ENCODE peak calls at places on chromosomes 7 and 10, in eight cellular contexts. One of them, this sample, is unnamed.

GRCh38 chr10:112758961-112759360 is 191.1 kb upstream of the TCF7L2 start:
- DNase-seq in PC-9: no peak
- DNase-seq in HL-60: no peak
- DNase-seq in thoracic aorta: no peak
- DNase-seq in spleen: no peak
- DNase-seq in WERI-Rb-1: no peak
- DNase-seq in heart right ventricle: no peak
- DNase-seq in HepG2: no peak
- DNase-seq in this sample: no peak

GRCh38 chr10:14740684-14741247 is 33.9 kb downstream of the FAM107B start:
- DNase-seq in WERI-Rb-1: no peak
- DNase-seq in HepG2: no peak
- DNase-seq in HL-60: no peak
- DNase-seq in heart right ventricle: no peak
- DNase-seq in PC-9: no peak
- DNase-seq in thoracic aorta: no peak
- DNase-seq in spleen: no peak
- DNase-seq in this sample: no peak

GRCh38 chr10:85532821-85533220 is 833.8 kb downstream of the GRID1 start:
- DNase-seq in WERI-Rb-1: peak; percentile 62
- DNase-seq in HepG2: no peak
- DNase-seq in spleen: no peak
- DNase-seq in HL-60: no peak
- DNase-seq in PC-9: no peak
- DNase-seq in heart right ventricle: no peak
- DNase-seq in thoracic aorta: no peak
- DNase-seq in this sample: no peak

GRCh38 chr7:81740403-81740802 is 29.4 kb downstream of the HGF start:
- DNase-seq in HepG2: no peak
- DNase-seq in heart right ventricle: no peak
- DNase-seq in WERI-Rb-1: no peak
- DNase-seq in spleen: no peak
- DNase-seq in thoracic aorta: no peak
- DNase-seq in PC-9: no peak
- DNase-seq in HL-60: no peak
- DNase-seq in this sample: no peak

GRCh38 chr10:74177140-74177677 is 26.2 kb downstream of the ADK start:
- DNase-seq in spleen: peak; percentile 88
- DNase-seq in HL-60: peak; percentile 38
- DNase-seq in heart right ventricle: no peak
- DNase-seq in thoracic aorta: no peak
- DNase-seq in PC-9: peak; percentile 70
- DNase-seq in WERI-Rb-1: peak; percentile 14
- DNase-seq in HepG2: peak; percentile 81
- DNase-seq in this sample: no peak

GRCh38 chr10:1149793-1150637 is 93.8 kb downstream of the WDR37 start:
- DNase-seq in spleen: peak; percentile 72
- DNase-seq in HL-60: peak; percentile 2
- DNase-seq in PC-9: no peak
- DNase-seq in heart right ventricle: peak; percentile 42
- DNase-seq in thoracic aorta: no peak
- DNase-seq in HepG2: no peak
- DNase-seq in WERI-Rb-1: no peak
- DNase-seq in this sample: no peak

GRCh38 chr7:17939111-17939669 is 1.1 kb downstream of the SNX13 start:
- DNase-seq in heart right ventricle: no peak
- DNase-seq in thoracic aorta: no peak
- DNase-seq in HL-60: peak; percentile 51
- DNase-seq in PC-9: peak; percentile 15
- DNase-seq in spleen: no peak
- DNase-seq in WERI-Rb-1: no peak
- DNase-seq in HepG2: peak; percentile 16
- DNase-seq in this sample: no peak

GRCh38 chr7:18508441-18509427 is 13.2 kb downstream of the HDAC9 start:
- DNase-seq in WERI-Rb-1: no peak
- DNase-seq in heart right ventricle: peak; percentile 43
- DNase-seq in HepG2: peak; percentile 12
- DNase-seq in HL-60: no peak
- DNase-seq in PC-9: peak; percentile 59
- DNase-seq in spleen: no peak
- DNase-seq in thoracic aorta: no peak
- DNase-seq in this sample: peak; percentile 98

GRCh38 chr10:44364566-44364965 is 20.3 kb downstream of the CXCL12 start:
- DNase-seq in HL-60: no peak
- DNase-seq in thoracic aorta: no peak
- DNase-seq in heart right ventricle: no peak
- DNase-seq in WERI-Rb-1: no peak
- DNase-seq in spleen: peak; percentile 56
- DNase-seq in HepG2: no peak
- DNase-seq in PC-9: no peak
- DNase-seq in this sample: no peak

GRCh38 chr7:66921918-66922486 is 977 bp downstream of the TMEM248 start:
- DNase-seq in WERI-Rb-1: no peak
- DNase-seq in PC-9: peak; percentile 17
- DNase-seq in spleen: no peak
- DNase-seq in thoracic aorta: no peak
- DNase-seq in heart right ventricle: no peak
- DNase-seq in HepG2: peak; percentile 30
- DNase-seq in HL-60: peak; percentile 32
- DNase-seq in this sample: peak; percentile 22

GRCh38 chr7:50209461-50210161 is 94.9 kb upstream of the IKZF1 start:
- DNase-seq in spleen: no peak
- DNase-seq in WERI-Rb-1: no peak
- DNase-seq in heart right ventricle: no peak
- DNase-seq in HepG2: no peak
- DNase-seq in thoracic aorta: no peak
- DNase-seq in HL-60: no peak
- DNase-seq in PC-9: no peak
- DNase-seq in this sample: no peak

GRCh38 chr7:148979827-148980226 is 48.5 kb downstream of the PDIA4 start:
- DNase-seq in thoracic aorta: no peak
- DNase-seq in HepG2: no peak
- DNase-seq in HL-60: no peak
- DNase-seq in heart right ventricle: no peak
- DNase-seq in WERI-Rb-1: no peak
- DNase-seq in PC-9: no peak
- DNase-seq in spleen: peak; percentile 23
- DNase-seq in this sample: no peak

GRCh38 chr7:148983220-148984146 is 44.8 kb downstream of the PDIA4 start:
- DNase-seq in WERI-Rb-1: peak; percentile 93
- DNase-seq in thoracic aorta: peak; percentile 16
- DNase-seq in PC-9: peak; percentile 66
- DNase-seq in HL-60: peak; percentile 65
- DNase-seq in spleen: peak; percentile 89
- DNase-seq in heart right ventricle: peak; percentile 55
- DNase-seq in HepG2: peak; percentile 63
- DNase-seq in this sample: peak; percentile 84

GRCh38 chr7:148986737-148987009 is 41.6 kb downstream of the PDIA4 start:
- DNase-seq in PC-9: no peak
- DNase-seq in thoracic aorta: no peak
- DNase-seq in WERI-Rb-1: no peak
- DNase-seq in HepG2: no peak
- DNase-seq in spleen: no peak
- DNase-seq in HL-60: no peak
- DNase-seq in heart right ventricle: no peak
- DNase-seq in this sample: no peak

GRCh38 chr7:148987010-148987750 is 41.1 kb downstream of the PDIA4 start:
- DNase-seq in heart right ventricle: peak; percentile 82
- DNase-seq in HepG2: peak; percentile 87
- DNase-seq in WERI-Rb-1: peak; percentile 91
- DNase-seq in PC-9: peak; percentile 86
- DNase-seq in spleen: peak; percentile 92
- DNase-seq in thoracic aorta: peak; percentile 53
- DNase-seq in HL-60: peak; percentile 89
- DNase-seq in this sample: peak; percentile 88

DNA sequence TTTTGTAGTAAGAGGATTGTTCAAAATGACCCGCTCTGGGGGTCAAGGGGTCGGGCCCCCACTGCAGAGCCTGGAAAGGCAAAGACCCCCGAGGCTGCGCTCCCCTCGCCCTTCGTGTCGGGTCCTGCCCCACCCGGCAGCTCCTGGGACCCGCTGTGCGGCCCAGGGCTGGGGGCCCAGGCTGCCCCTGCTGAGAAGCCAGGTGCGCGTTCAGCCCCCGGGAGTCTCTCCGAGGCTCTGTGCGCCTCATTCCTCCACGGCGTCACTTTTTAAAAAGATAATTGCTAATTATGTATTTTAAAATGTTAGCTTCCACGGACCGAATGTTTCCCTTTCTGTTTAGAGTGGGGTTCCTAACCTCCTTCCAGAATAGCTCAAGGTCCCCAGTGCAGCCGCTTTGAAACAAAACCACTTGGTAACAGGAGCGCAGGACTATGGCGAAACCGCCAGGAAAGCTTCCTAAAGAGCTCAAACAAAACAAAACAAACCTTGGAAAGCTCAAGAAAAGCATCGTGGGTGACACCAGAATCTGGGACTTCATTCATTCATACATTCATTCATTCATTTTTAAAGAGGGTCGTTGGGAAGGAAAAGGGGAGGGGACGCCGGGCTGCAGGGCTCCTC is 45.6 kb downstream of the PDIA4 start:
- DNase-seq in HL-60: no peak
- DNase-seq in thoracic aorta: no peak
- DNase-seq in PC-9: no peak
- DNase-seq in WERI-Rb-1: peak; percentile 29
- DNase-seq in heart right ventricle: no peak
- DNase-seq in HepG2: no peak
- DNase-seq in spleen: peak; percentile 76
- DNase-seq in this sample: no peak
- H3K27ac ChIP-seq in HL-60: no peak overlapping the region
- H3K27ac ChIP-seq in thoracic aorta: peak overlapping the region; percentile 12
- H3K27ac ChIP-seq in PC-9: no peak overlapping the region
- H3K27ac ChIP-seq in WERI-Rb-1: peak overlapping the region; percentile 87
- H3K27ac ChIP-seq in heart right ventricle: peak overlapping the region; percentile 60
- H3K27ac ChIP-seq in HepG2: no peak overlapping the region
- H3K27ac ChIP-seq in spleen: peak overlapping the region; percentile 40
- H3K27ac ChIP-seq in this sample: no peak overlapping the region

DNA sequence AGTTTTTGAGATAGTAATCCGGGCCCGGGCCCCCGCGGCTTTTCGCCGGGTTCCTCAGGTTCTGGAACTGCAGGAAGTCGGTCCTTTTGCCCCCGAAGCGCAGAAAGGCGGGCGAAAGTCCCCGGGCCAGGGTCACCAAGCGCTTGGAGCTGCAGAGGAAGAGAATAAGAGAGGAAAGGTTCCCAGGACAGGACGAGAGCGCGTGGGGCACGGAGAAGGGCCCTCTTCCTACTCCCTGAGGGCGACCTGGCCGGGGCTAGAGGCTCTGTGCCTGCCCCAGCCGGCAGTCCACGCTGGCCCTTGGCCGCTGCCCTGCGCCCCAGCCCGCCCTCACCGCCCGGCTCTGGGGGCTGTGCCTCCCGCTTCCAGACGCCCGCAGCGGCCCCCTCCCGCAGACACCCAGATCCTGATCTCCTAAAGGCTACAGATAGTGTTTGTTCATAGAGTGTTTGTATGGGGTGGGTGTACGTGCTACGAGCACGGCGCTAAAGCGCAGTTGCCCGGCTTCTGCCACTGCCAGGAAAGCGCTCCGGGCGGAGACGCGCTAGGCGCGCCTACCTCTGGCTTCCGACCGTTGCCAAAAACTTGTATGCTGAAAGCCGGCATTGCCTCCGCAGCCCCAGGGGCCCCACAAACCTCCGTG is 3.2 kb downstream of the HPSE2 start:
- DNase-seq in HepG2: no peak
- DNase-seq in spleen: no peak
- DNase-seq in heart right ventricle: no peak
- DNase-seq in WERI-Rb-1: no peak
- DNase-seq in HL-60: no peak
- DNase-seq in thoracic aorta: no peak
- DNase-seq in PC-9: no peak
- DNase-seq in this sample: no peak
- H3K27ac ChIP-seq in HepG2: no peak overlapping the region
- H3K27ac ChIP-seq in spleen: no peak overlapping the region
- H3K27ac ChIP-seq in heart right ventricle: no peak overlapping the region
- H3K27ac ChIP-seq in WERI-Rb-1: no peak overlapping the region
- H3K27ac ChIP-seq in HL-60: no peak overlapping the region
- H3K27ac ChIP-seq in thoracic aorta: peak overlapping the region; percentile 35
- H3K27ac ChIP-seq in PC-9: no peak overlapping the region
- H3K27ac ChIP-seq in this sample: no peak overlapping the region

DNA sequence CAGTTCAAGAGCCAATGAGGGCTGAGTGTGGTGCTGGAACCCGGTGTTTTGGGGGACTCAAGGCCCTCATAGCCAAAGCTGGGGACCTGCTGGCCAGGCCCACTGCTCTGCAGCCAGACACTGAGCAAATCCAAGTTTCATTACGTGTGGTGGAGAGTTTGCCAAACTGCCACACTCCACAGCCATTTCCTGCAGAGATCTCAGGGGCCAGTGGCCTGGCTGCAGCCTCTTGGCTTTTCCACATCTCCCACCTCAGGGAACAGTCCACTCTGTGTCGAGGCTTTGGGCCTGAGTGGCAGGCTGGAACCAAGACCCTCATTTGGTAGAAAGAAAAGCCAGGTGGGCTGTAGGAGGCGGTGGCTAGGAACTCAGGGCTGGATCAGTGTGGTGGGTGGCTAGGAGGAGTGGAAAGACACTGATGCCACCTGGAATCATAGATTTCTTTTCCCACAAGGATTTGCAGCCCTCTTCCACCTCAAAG is 3.2 kb downstream of the HOXA11 start:
- DNase-seq in heart right ventricle: no peak
- DNase-seq in thoracic aorta: no peak
- DNase-seq in HepG2: no peak
- DNase-seq in HL-60: no peak
- DNase-seq in spleen: peak; percentile 33
- DNase-seq in WERI-Rb-1: peak; percentile 1
- DNase-seq in PC-9: no peak
- DNase-seq in this sample: no peak
- H3K27ac ChIP-seq in heart right ventricle: no peak overlapping the region
- H3K27ac ChIP-seq in thoracic aorta: no peak overlapping the region
- H3K27ac ChIP-seq in HepG2: no peak overlapping the region
- H3K27ac ChIP-seq in HL-60: no peak overlapping the region
- H3K27ac ChIP-seq in spleen: no peak overlapping the region
- H3K27ac ChIP-seq in WERI-Rb-1: no peak overlapping the region
- H3K27ac ChIP-seq in PC-9: no peak overlapping the region
- H3K27ac ChIP-seq in this sample: no peak overlapping the region

GRCh38 chr10:89556590-89556989 is 21.2 kb upstream of the SLC16A12 start:
- DNase-seq in spleen: no peak
- DNase-seq in HepG2: no peak
- DNase-seq in heart right ventricle: no peak
- DNase-seq in HL-60: no peak
- DNase-seq in thoracic aorta: no peak
- DNase-seq in WERI-Rb-1: no peak
- DNase-seq in PC-9: no peak
- DNase-seq in this sample: no peak
- H3K27ac ChIP-seq in spleen: no peak overlapping the region
- H3K27ac ChIP-seq in HepG2: no peak overlapping the region
- H3K27ac ChIP-seq in heart right ventricle: no peak overlapping the region
- H3K27ac ChIP-seq in HL-60: no peak overlapping the region
- H3K27ac ChIP-seq in thoracic aorta: no peak overlapping the region
- H3K27ac ChIP-seq in WERI-Rb-1: no peak overlapping the region
- H3K27ac ChIP-seq in PC-9: no peak overlapping the region
- H3K27ac ChIP-seq in this sample: no peak overlapping the region